ENCODE peak calls at places on chromosomes 7 and 10, in ten cellular contexts. One of them, this sample, is unnamed. For H3K27me3 and H3K36me3, the result is how much of the 10 kb centered on the place peaks cover.

GRCh38 chr10:12408472-12408871 is 59.1 kb downstream of the CAMK1D start:
- DNase-seq in IMR-90: no peak
- DNase-seq in spleen: no peak
- DNase-seq in CD4-positive, alpha-beta memory T cell: no peak
- DNase-seq in mammary epithelial cell: no peak
- DNase-seq in Panc1: no peak
- DNase-seq in neural progenitor cell: no peak
- DNase-seq in bronchial epithelial cell: no peak
- DNase-seq in GM23248: no peak
- DNase-seq in adrenal gland: no peak
- DNase-seq in this sample: no peak

GRCh38 chr10:61063035-61063434 is 119.0 kb upstream of the RHOBTB1 start:
- DNase-seq in neural progenitor cell: no peak
- DNase-seq in bronchial epithelial cell: no peak
- DNase-seq in CD4-positive, alpha-beta memory T cell: no peak
- DNase-seq in spleen: no peak
- DNase-seq in Panc1: no peak
- DNase-seq in adrenal gland: peak
- DNase-seq in IMR-90: no peak
- DNase-seq in mammary epithelial cell: no peak
- DNase-seq in GM23248: peak
- DNase-seq in this sample: peak

GRCh38 chr10:43739171-43739570 is 90.5 kb upstream of the ZNF32 start:
- DNase-seq in Panc1: no peak
- DNase-seq in GM23248: peak
- DNase-seq in bronchial epithelial cell: no peak
- DNase-seq in CD4-positive, alpha-beta memory T cell: no peak
- DNase-seq in IMR-90: no peak
- DNase-seq in mammary epithelial cell: no peak
- DNase-seq in spleen: no peak
- DNase-seq in adrenal gland: no peak
- DNase-seq in neural progenitor cell: no peak
- DNase-seq in this sample: no peak

GRCh38 chr10:132687893-132688579 is 97.9 kb downstream of the NKX6-2 start:
- DNase-seq in GM23248: no peak
- DNase-seq in Panc1: no peak
- DNase-seq in bronchial epithelial cell: no peak
- DNase-seq in neural progenitor cell: no peak
- DNase-seq in spleen: peak
- DNase-seq in adrenal gland: no peak
- DNase-seq in CD4-positive, alpha-beta memory T cell: no peak
- DNase-seq in IMR-90: no peak
- DNase-seq in mammary epithelial cell: no peak
- DNase-seq in this sample: no peak

GRCh38 chr10:33237736-33238624 is 96.5 kb downstream of the NRP1 start:
- DNase-seq in GM23248: peak
- DNase-seq in IMR-90: peak
- DNase-seq in spleen: no peak
- DNase-seq in Panc1: peak
- DNase-seq in neural progenitor cell: no peak
- DNase-seq in bronchial epithelial cell: peak
- DNase-seq in CD4-positive, alpha-beta memory T cell: no peak
- DNase-seq in adrenal gland: no peak
- DNase-seq in mammary epithelial cell: peak
- DNase-seq in this sample: peak

GRCh38 chr10:89389254-89389653 is 3.2 kb upstream of the IFIT1 start:
- DNase-seq in mammary epithelial cell: peak
- DNase-seq in CD4-positive, alpha-beta memory T cell: peak
- DNase-seq in spleen: no peak
- DNase-seq in Panc1: no peak
- DNase-seq in IMR-90: peak
- DNase-seq in GM23248: peak
- DNase-seq in neural progenitor cell: peak
- DNase-seq in adrenal gland: no peak
- DNase-seq in bronchial epithelial cell: peak
- DNase-seq in this sample: peak

GRCh38 chr10:209357-209756 is 74.1 kb downstream of the ZMYND11 start:
- DNase-seq in GM23248: peak
- DNase-seq in neural progenitor cell: no peak
- DNase-seq in Panc1: no peak
- DNase-seq in bronchial epithelial cell: peak
- DNase-seq in mammary epithelial cell: no peak
- DNase-seq in spleen: no peak
- DNase-seq in IMR-90: peak
- DNase-seq in adrenal gland: no peak
- DNase-seq in CD4-positive, alpha-beta memory T cell: no peak
- DNase-seq in this sample: no peak

GRCh38 chr10:112115781-112116385 is 67.7 kb downstream of the GPAM start:
- DNase-seq in Panc1: peak
- DNase-seq in mammary epithelial cell: peak
- DNase-seq in bronchial epithelial cell: peak
- DNase-seq in adrenal gland: peak
- DNase-seq in neural progenitor cell: peak
- DNase-seq in CD4-positive, alpha-beta memory T cell: peak
- DNase-seq in IMR-90: peak
- DNase-seq in GM23248: peak
- DNase-seq in spleen: no peak
- DNase-seq in this sample: peak

GRCh38 chr7:154783281-154783909 is 219.5 kb downstream of the PAXIP1 start:
- DNase-seq in bronchial epithelial cell: no peak
- DNase-seq in neural progenitor cell: no peak
- DNase-seq in mammary epithelial cell: no peak
- DNase-seq in CD4-positive, alpha-beta memory T cell: no peak
- DNase-seq in spleen: no peak
- DNase-seq in IMR-90: no peak
- DNase-seq in GM23248: no peak
- DNase-seq in adrenal gland: no peak
- DNase-seq in Panc1: no peak
- DNase-seq in this sample: no peak

GRCh38 chr10:121988361-121989324 is at the start of gene TACC2:
- DNase-seq in mammary epithelial cell: no peak
- DNase-seq in Panc1: no peak
- DNase-seq in GM23248: no peak
- DNase-seq in IMR-90: no peak
- DNase-seq in CD4-positive, alpha-beta memory T cell: no peak
- DNase-seq in neural progenitor cell: no peak
- DNase-seq in bronchial epithelial cell: no peak
- DNase-seq in spleen: no peak
- DNase-seq in adrenal gland: no peak
- DNase-seq in this sample: peak

GRCh38 chr10:121990015-121990677 is 1.2 kb downstream of the TACC2 start:
- DNase-seq in neural progenitor cell: no peak
- DNase-seq in spleen: no peak
- DNase-seq in CD4-positive, alpha-beta memory T cell: no peak
- DNase-seq in adrenal gland: no peak
- DNase-seq in IMR-90: no peak
- DNase-seq in bronchial epithelial cell: no peak
- DNase-seq in GM23248: no peak
- DNase-seq in Panc1: no peak
- DNase-seq in mammary epithelial cell: no peak
- DNase-seq in this sample: no peak

GRCh38 chr10:121999301-121999700 is 10.3 kb downstream of the TACC2 start:
- DNase-seq in mammary epithelial cell: no peak
- DNase-seq in spleen: no peak
- DNase-seq in CD4-positive, alpha-beta memory T cell: no peak
- DNase-seq in neural progenitor cell: no peak
- DNase-seq in adrenal gland: no peak
- DNase-seq in bronchial epithelial cell: no peak
- DNase-seq in Panc1: no peak
- DNase-seq in GM23248: peak
- DNase-seq in IMR-90: no peak
- DNase-seq in this sample: no peak

GRCh38 chr10:121998462-121998861 is 9.5 kb downstream of the TACC2 start:
- DNase-seq in bronchial epithelial cell: no peak
- DNase-seq in GM23248: peak
- DNase-seq in CD4-positive, alpha-beta memory T cell: no peak
- DNase-seq in spleen: no peak
- DNase-seq in Panc1: no peak
- DNase-seq in neural progenitor cell: no peak
- DNase-seq in adrenal gland: no peak
- DNase-seq in mammary epithelial cell: no peak
- DNase-seq in IMR-90: no peak
- DNase-seq in this sample: no peak

GRCh38 chr10:121994429-121994881 is 5.5 kb downstream of the TACC2 start:
- DNase-seq in adrenal gland: no peak
- DNase-seq in IMR-90: no peak
- DNase-seq in CD4-positive, alpha-beta memory T cell: no peak
- DNase-seq in neural progenitor cell: peak
- DNase-seq in GM23248: peak
- DNase-seq in spleen: no peak
- DNase-seq in bronchial epithelial cell: peak
- DNase-seq in Panc1: no peak
- DNase-seq in mammary epithelial cell: peak
- DNase-seq in this sample: peak
- H3K4me3 ChIP-seq in adrenal gland: no peak
- H3K4me3 ChIP-seq in IMR-90: no peak
- H3K4me3 ChIP-seq in CD4-positive, alpha-beta memory T cell: no peak
- H3K4me3 ChIP-seq in neural progenitor cell: no peak
- H3K4me3 ChIP-seq in GM23248: no peak
- H3K4me3 ChIP-seq in spleen: no peak
- H3K4me3 ChIP-seq in bronchial epithelial cell: no peak
- H3K4me3 ChIP-seq in Panc1: no peak
- H3K4me3 ChIP-seq in mammary epithelial cell: no peak
- H3K4me3 ChIP-seq in this sample: peak

DNA sequence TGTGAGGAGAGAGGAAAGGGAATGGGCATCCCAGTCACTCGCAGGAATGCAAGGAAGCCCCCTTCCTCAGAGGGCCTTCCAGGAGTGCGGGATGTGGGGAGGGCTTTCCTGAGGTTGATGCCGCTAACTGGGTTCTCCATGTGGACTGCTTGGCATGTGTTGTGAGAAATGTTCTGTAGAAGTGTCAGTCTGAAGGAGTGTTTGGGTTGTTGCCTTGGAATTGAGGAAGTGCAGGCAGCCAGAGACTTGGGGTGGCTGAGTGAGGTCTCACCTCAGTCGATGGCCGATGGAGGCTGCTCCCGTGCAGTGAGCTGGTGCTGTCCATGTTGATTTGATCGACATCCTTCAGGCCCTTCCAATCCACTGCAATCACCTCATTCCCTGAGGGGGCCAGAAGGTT is 2.7 kb downstream of the FAM131B start:
- DNase-seq in spleen: no peak
- DNase-seq in CD4-positive, alpha-beta memory T cell: no peak
- DNase-seq in GM23248: no peak
- DNase-seq in IMR-90: no peak
- DNase-seq in bronchial epithelial cell: no peak
- DNase-seq in neural progenitor cell: no peak
- DNase-seq in adrenal gland: no peak
- DNase-seq in Panc1: no peak
- DNase-seq in mammary epithelial cell: no peak
- DNase-seq in this sample: no peak
- H3K27me3 ChIP-seq in spleen: under half
- H3K27me3 ChIP-seq in CD4-positive, alpha-beta memory T cell: under half
- H3K27me3 ChIP-seq in GM23248: under half
- H3K27me3 ChIP-seq in IMR-90: under half
- H3K27me3 ChIP-seq in bronchial epithelial cell: under half
- H3K27me3 ChIP-seq in neural progenitor cell: under half
- H3K27me3 ChIP-seq in adrenal gland: under half
- H3K27me3 ChIP-seq in Panc1: under half
- H3K27me3 ChIP-seq in mammary epithelial cell: under half
- H3K27me3 ChIP-seq in this sample: under half

GRCh38 chr10:116069856-116070255 is 203.2 kb downstream of the GFRA1 start:
- DNase-seq in GM23248: no peak
- DNase-seq in Panc1: no peak
- DNase-seq in bronchial epithelial cell: no peak
- DNase-seq in neural progenitor cell: no peak
- DNase-seq in adrenal gland: no peak
- DNase-seq in mammary epithelial cell: no peak
- DNase-seq in IMR-90: no peak
- DNase-seq in CD4-positive, alpha-beta memory T cell: no peak
- DNase-seq in spleen: no peak
- DNase-seq in this sample: no peak

GRCh38 chr10:116071453-116072148 is 201.4 kb downstream of the GFRA1 start:
- DNase-seq in IMR-90: no peak
- DNase-seq in mammary epithelial cell: no peak
- DNase-seq in neural progenitor cell: no peak
- DNase-seq in bronchial epithelial cell: no peak
- DNase-seq in spleen: no peak
- DNase-seq in Panc1: no peak
- DNase-seq in CD4-positive, alpha-beta memory T cell: no peak
- DNase-seq in GM23248: no peak
- DNase-seq in adrenal gland: no peak
- DNase-seq in this sample: no peak

GRCh38 chr10:116063107-116063506 is 209.9 kb downstream of the GFRA1 start:
- DNase-seq in IMR-90: no peak
- DNase-seq in neural progenitor cell: no peak
- DNase-seq in mammary epithelial cell: no peak
- DNase-seq in adrenal gland: no peak
- DNase-seq in bronchial epithelial cell: no peak
- DNase-seq in spleen: no peak
- DNase-seq in Panc1: no peak
- DNase-seq in CD4-positive, alpha-beta memory T cell: no peak
- DNase-seq in GM23248: no peak
- DNase-seq in this sample: no peak

GRCh38 chr10:116070743-116071320 is 202.2 kb downstream of the GFRA1 start:
- DNase-seq in CD4-positive, alpha-beta memory T cell: no peak
- DNase-seq in GM23248: no peak
- DNase-seq in IMR-90: no peak
- DNase-seq in bronchial epithelial cell: no peak
- DNase-seq in spleen: no peak
- DNase-seq in neural progenitor cell: no peak
- DNase-seq in adrenal gland: no peak
- DNase-seq in Panc1: no peak
- DNase-seq in mammary epithelial cell: no peak
- DNase-seq in this sample: no peak

GRCh38 chr10:116067825-116068224 is 205.2 kb downstream of the GFRA1 start:
- DNase-seq in neural progenitor cell: no peak
- DNase-seq in spleen: no peak
- DNase-seq in mammary epithelial cell: no peak
- DNase-seq in IMR-90: no peak
- DNase-seq in Panc1: no peak
- DNase-seq in GM23248: no peak
- DNase-seq in CD4-positive, alpha-beta memory T cell: no peak
- DNase-seq in adrenal gland: no peak
- DNase-seq in bronchial epithelial cell: no peak
- DNase-seq in this sample: no peak
- H3K36me3 ChIP-seq in neural progenitor cell: under half
- H3K36me3 ChIP-seq in spleen: under half
- H3K36me3 ChIP-seq in mammary epithelial cell: under half
- H3K36me3 ChIP-seq in IMR-90: under half
- H3K36me3 ChIP-seq in Panc1: under half
- H3K36me3 ChIP-seq in GM23248: under half
- H3K36me3 ChIP-seq in CD4-positive, alpha-beta memory T cell: under half
- H3K36me3 ChIP-seq in adrenal gland: under half
- H3K36me3 ChIP-seq in bronchial epithelial cell: under half
- H3K36me3 ChIP-seq in this sample: under half

DNA sequence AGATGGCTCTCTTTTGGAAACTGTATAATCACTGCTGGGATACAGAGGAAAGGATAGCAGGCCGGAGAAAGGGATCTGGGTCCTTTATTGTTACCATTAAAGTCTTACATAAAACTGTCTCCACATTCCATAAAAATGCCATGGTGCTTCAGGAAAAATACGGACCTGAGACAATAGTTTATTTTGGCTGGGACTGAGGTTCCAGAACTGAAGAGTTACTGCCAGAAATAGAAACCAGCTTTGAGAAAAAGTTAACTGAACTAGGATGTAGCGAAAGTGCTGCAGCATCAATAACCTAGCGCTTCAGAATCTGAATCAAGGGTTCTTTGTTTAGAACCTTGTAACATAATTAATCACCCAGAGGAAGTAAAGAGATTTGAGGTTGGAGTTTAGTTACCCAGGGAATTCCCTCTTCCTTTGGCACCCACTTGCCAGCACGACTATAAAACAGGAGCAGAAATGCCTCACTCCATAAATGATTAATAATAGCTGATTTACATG is 38.0 kb downstream of the MEOX2 start:
- DNase-seq in bronchial epithelial cell: no peak
- DNase-seq in GM23248: no peak
- DNase-seq in spleen: no peak
- DNase-seq in Panc1: no peak
- DNase-seq in CD4-positive, alpha-beta memory T cell: no peak
- DNase-seq in adrenal gland: no peak
- DNase-seq in IMR-90: no peak
- DNase-seq in mammary epithelial cell: peak
- DNase-seq in neural progenitor cell: no peak
- DNase-seq in this sample: no peak
- H3K4me3 ChIP-seq in bronchial epithelial cell: no peak
- H3K4me3 ChIP-seq in GM23248: no peak
- H3K4me3 ChIP-seq in spleen: no peak
- H3K4me3 ChIP-seq in Panc1: no peak
- H3K4me3 ChIP-seq in CD4-positive, alpha-beta memory T cell: no peak
- H3K4me3 ChIP-seq in adrenal gland: no peak
- H3K4me3 ChIP-seq in IMR-90: no peak
- H3K4me3 ChIP-seq in mammary epithelial cell: no peak
- H3K4me3 ChIP-seq in neural progenitor cell: no peak
- H3K4me3 ChIP-seq in this sample: no peak

This sample was measured in Caco-2.